ENCODE peak calls at places on chromosomes 5 and 9, in ten cellular contexts. Y is sciatic nerve, S is heart left ventricle, K is thoracic aorta, V is NCI-H146, C is T-helper 1 cell, W is anterior cingulate cortex, P is Kasumi-1, O is sigmoid colon, M is hypothalamus. U is an unnamed sample.

GRCh38 chr9:90659626-90660364 is 17.2 kb upstream of the DIRAS2 start:
- DNase-seq in C (no peak), P (no peak), K (no peak), M (no peak), S (no peak), O (no peak), W (no peak), V (no peak), Y (no peak), U (no peak)

GRCh38 chr9:93575706-93576295 is 583 bp upstream of the PHF2 start:
- DNase-seq in K (no peak), O (no peak), M (no peak), S (peak; percentile 72), Y (peak; percentile 78), V (peak; percentile 30), W (no peak), P (peak; percentile 74), C (peak; percentile 48), U (peak; percentile 62)

GRCh38 chr9:126462617-126463016 is 136.0 kb downstream of the MVB12B start:
- DNase-seq in O (no peak), P (no peak), W (no peak), C (no peak), S (no peak), V (no peak), M (no peak), K (no peak), Y (no peak), U (no peak)

GRCh38 chr5:124906339-124907097 is 160.1 kb upstream of the ZNF608 start:
- DNase-seq in W (no peak), P (peak; percentile 86), C (no peak), M (peak; percentile 34), O (peak; percentile 87), S (peak; percentile 81), K (no peak), Y (peak; percentile 72), V (peak; percentile 34), U (no peak)

GRCh38 chr9:99235874-99236627 is 14.0 kb downstream of the SEC61B start:
- DNase-seq in C (no peak), M (no peak), K (no peak), W (no peak), S (no peak), O (no peak), Y (no peak), V (no peak), P (no peak), U (no peak)

GRCh38 chr5:159310492-159310891 is 19.8 kb downstream of the IL12B start:
- DNase-seq in Y (no peak), O (no peak), V (peak; percentile 36), C (peak; percentile 4), W (no peak), M (no peak), P (no peak), S (no peak), K (no peak), U (no peak)

GRCh38 chr5:72842816-72843215 is 26.4 kb downstream of the TNPO1 start:
- DNase-seq in M (no peak), W (no peak), V (no peak), K (no peak), S (no peak), Y (no peak), O (no peak), P (peak; percentile 14), C (no peak), U (peak; percentile 54)

GRCh38 chr9:2241461-2241874 is 226.3 kb downstream of the SMARCA2 start:
- DNase-seq in P (peak; percentile 9), W (no peak), K (no peak), M (no peak), Y (peak; percentile 64), V (peak; percentile 79), S (peak; percentile 53), O (no peak), C (no peak), U (no peak)

GRCh38 chr5:7850533-7851239 is at the start of gene CFAP90:
- DNase-seq in C (peak; percentile 35), S (peak; percentile 42), V (peak; percentile 54), O (no peak), Y (peak; percentile 65), P (no peak), M (peak; percentile 27), K (no peak), W (peak; percentile 27), U (no peak)

GRCh38 chr9:83012578-83013260 is 50.2 kb downstream of the RASEF start:
- DNase-seq in M (no peak), K (no peak), C (no peak), Y (no peak), P (no peak), S (no peak), V (no peak), W (no peak), O (no peak), U (no peak)

GRCh38 chr5:138944527-138945322 is 69.6 kb upstream of the LRRTM2 start:
- DNase-seq in C (no peak), Y (no peak), K (no peak), S (peak; percentile 33), M (no peak), V (no peak), O (no peak), P (no peak), W (no peak), U (no peak)

GRCh38 chr9:131037336-131038255 is 28.6 kb downstream of the LAMC3 start:
- DNase-seq in P (peak; percentile 23), C (no peak), O (no peak), V (no peak), W (no peak), K (no peak), Y (no peak), S (no peak), M (no peak), U (no peak)

GRCh38 chr5:61496406-61497307 is 164.6 kb downstream of the ZSWIM6 start:
- DNase-seq in W (no peak), Y (no peak), M (no peak), P (no peak), C (no peak), S (no peak), V (peak; percentile 27), O (no peak), K (no peak), U (no peak)

GRCh38 chr9:4491621-4491975 is 1.3 kb downstream of the SLC1A1 start:
- DNase-seq in C (no peak), M (no peak), S (no peak), K (no peak), W (no peak), Y (no peak), O (no peak), P (no peak), V (peak; percentile 32), U (no peak)

GRCh38 chr5:78232163-78232562 is 62.3 kb downstream of the AP3B1 start:
- DNase-seq in M (no peak), Y (no peak), K (no peak), W (no peak), V (no peak), O (no peak), C (no peak), P (no peak), S (no peak), U (no peak)

GRCh38 chr5:168793844-168794837 is 215.0 kb upstream of the PANK3 start:
- DNase-seq in C (no peak), P (no peak), V (no peak), W (no peak), S (no peak), Y (no peak), O (peak; percentile 76), K (no peak), M (no peak), U (no peak)

GRCh38 chr5:169083394-169084018 is 217.4 kb downstream of the SLIT3 start:
- DNase-seq in Y (no peak), O (no peak), P (no peak), M (no peak), W (no peak), S (no peak), C (no peak), V (no peak), K (no peak), U (no peak)

GRCh38 chr5:125476888-125477585 is 730.6 kb upstream of the ZNF608 start:
- DNase-seq in K (no peak), S (no peak), M (no peak), C (no peak), O (no peak), P (no peak), V (no peak), Y (no peak), W (no peak), U (no peak)

GRCh38 chr5:154476343-154477213 is 1.4 kb downstream of the HAND1 start:
- DNase-seq in Y (no peak), V (no peak), O (no peak), P (no peak), M (no peak), C (no peak), S (no peak), K (no peak), W (no peak), U (no peak)

GRCh38 chr9:88818495-88819201 is 172.6 kb upstream of the S1PR3 start:
- DNase-seq in M (no peak), O (no peak), P (no peak), Y (no peak), K (no peak), W (no peak), C (no peak), S (peak; percentile 52), V (no peak), U (no peak)

GRCh38 chr9:91362212-91362611 is 494 bp upstream of the AUH start:
- DNase-seq in Y (no peak), P (no peak), S (no peak), W (no peak), O (no peak), M (no peak), C (no peak), K (no peak), V (peak; percentile 37), U (no peak)

GRCh38 chr9:108142142-108142503 is 652.6 kb upstream of the KLF4 start:
- DNase-seq in M (no peak), W (no peak), S (no peak), K (no peak), C (no peak), P (no peak), O (no peak), V (no peak), Y (no peak), U (no peak)

GRCh38 chr5:136080113-136080482 is 51.3 kb downstream of the TGFBI start:
- DNase-seq in O (no peak), V (no peak), P (no peak), M (no peak), K (no peak), S (no peak), C (no peak), Y (no peak), W (no peak), U (no peak)

GRCh38 chr5:176685010-176685409 is 37.7 kb downstream of the TSPAN17 start:
- DNase-seq in P (no peak), K (no peak), Y (no peak), C (no peak), M (no peak), S (no peak), W (no peak), O (no peak), V (no peak), U (no peak)

GRCh38 chr5:137900925-137901817 is 11.9 kb downstream of the PKD2L2 start:
- DNase-seq in O (no peak), Y (no peak), W (no peak), M (no peak), P (no peak), S (no peak), V (no peak), C (no peak), K (no peak), U (no peak)

GRCh38 chr5:13218518-13218917 is 726.0 kb downstream of the DNAH5 start:
- DNase-seq in W (no peak), M (no peak), P (peak; percentile 37), V (no peak), S (no peak), O (no peak), Y (no peak), K (no peak), C (no peak), U (no peak)

GRCh38 chr9:80885894-80886293 is 803.5 kb downstream of the TLE1 start:
- DNase-seq in S (peak; percentile 20), W (peak; percentile 0), O (no peak), C (no peak), Y (no peak), P (no peak), M (no peak), V (no peak), K (no peak), U (no peak)

U was measured in GF-D8.